ENCODE peak calls at places on chromosomes 11 and 22, in five cellular contexts. G is CD8-positive, alpha-beta T cell; L is CD4-positive, CD25-positive, alpha-beta regulatory T cell; B is upper lobe of right lung; C is thyroid gland. Q is an unnamed sample.

GRCh38 chr11:10067629-10068300 is 226.3 kb downstream of the SBF2 start:
- DNase-seq in G (no peak), L (no peak), B (no peak), C (no peak), Q (no peak)

GRCh38 chr22:44743247-44743646 is 9.1 kb upstream of the ARHGAP8 start:
- DNase-seq in G (no peak), L (no peak), B (no peak), C (no peak), Q (no peak)

GRCh38 chr11:131311746-131312145 is 58.7 kb upstream of the NTM start:
- DNase-seq in G (no peak), L (no peak), B (no peak), C (no peak), Q (no peak)

GRCh38 chr22:20154602-20155183 is 3.8 kb upstream of the CCDC188 start:
- DNase-seq in G (no peak), L (no peak), B (no peak), C (no peak), Q (no peak)

GRCh38 chr11:11351042-11351586 is 1.9 kb downstream of the CSNK2A3 start:
- DNase-seq in G (no peak), L (no peak), B (no peak), C (no peak), Q (no peak)

GRCh38 chr11:132228756-132229325 is 858.4 kb downstream of the NTM start:
- DNase-seq in G (no peak), L (no peak), B (no peak), C (no peak), Q (no peak)

GRCh38 chr11:100827934-100828661 is 141.0 kb downstream of the ARHGAP42 start:
- DNase-seq in G (no peak), L (no peak), B (no peak), C (peak; percentile 18), Q (no peak)

GRCh38 chr22:24985824-24986214 is 33.3 kb downstream of the KIAA1671 start:
- DNase-seq in G (no peak), L (peak; percentile 52), B (no peak), C (peak; percentile 36), Q (peak; percentile 75)

GRCh38 chr11:67027943-67028542 is 5.1 kb downstream of the SYT12 start:
- DNase-seq in G (no peak), L (no peak), B (no peak), C (no peak), Q (no peak)

GRCh38 chr11:100709233-100709999 is 22.3 kb downstream of the ARHGAP42 start:
- DNase-seq in G (no peak), L (no peak), B (no peak), C (no peak), Q (no peak)

GRCh38 chr11:71305451-71306125 is 53.2 kb upstream of the SHANK2 start:
- DNase-seq in G (no peak), L (no peak), B (peak; percentile 36), C (no peak), Q (no peak)

GRCh38 chr11:48122246-48122645 is 94.4 kb upstream of the OR4B1 start:
- DNase-seq in G (no peak), L (no peak), B (no peak), C (no peak), Q (no peak)

GRCh38 chr22:25488244-25489020 is 76.0 kb upstream of the GRK3 start:
- DNase-seq in G (no peak), L (no peak), B (peak; percentile 69), C (peak; percentile 96), Q (peak; percentile 69)

GRCh38 chr22:50274311-50274710 is 4.1 kb upstream of the MAPK11 start:
- DNase-seq in G (no peak), L (peak; percentile 58), B (no peak), C (peak; percentile 71), Q (peak; percentile 54)

GRCh38 chr11:119791047-119791446 is 62.0 kb upstream of the NECTIN1 start:
- DNase-seq in G (no peak), L (no peak), B (peak; percentile 47), C (no peak), Q (no peak)

GRCh38 chr11:120335596-120335927 is 651 bp upstream of the ARHGEF12 start:
- DNase-seq in G (no peak), L (no peak), B (no peak), C (peak; percentile 56), Q (no peak)

GRCh38 chr11:120805960-120806555 is 217.8 kb upstream of the TBCEL start:
- DNase-seq in G (no peak), L (no peak), B (no peak), C (no peak), Q (no peak)

GRCh38 chr11:133955091-133955846 is 1.5 kb downstream of the IGSF9B start:
- DNase-seq in G (peak; percentile 58), L (peak; percentile 46), B (no peak), C (peak; percentile 68), Q (peak; percentile 90)

GRCh38 chr22:30047364-30047738 is 32.9 kb upstream of the HORMAD2 start:
- DNase-seq in G (peak; percentile 42), L (peak; percentile 82), B (no peak), C (peak; percentile 26), Q (no peak)

GRCh38 chr11:48012051-48012391 is 31.7 kb downstream of the PTPRJ start:
- DNase-seq in G (peak; percentile 76), L (peak; percentile 71), B (no peak), C (no peak), Q (no peak)

GRCh38 chr11:88520391-88520790 is 182.9 kb upstream of the CTSC start:
- DNase-seq in G (no peak), L (no peak), B (no peak), C (no peak), Q (no peak)

GRCh38 chr22:50532824-50533344 is 3.1 kb upstream of the TYMP start:
- DNase-seq in G (no peak), L (no peak), B (no peak), C (no peak), Q (no peak)

GRCh38 chr22:29717789-29718188 is 2.0 kb upstream of the CABP7 start:
- DNase-seq in G (no peak), L (no peak), B (no peak), C (no peak), Q (no peak)

GRCh38 chr11:14614223-14614622 is 29.4 kb upstream of the PDE3B start:
- DNase-seq in G (no peak), L (no peak), B (no peak), C (no peak), Q (no peak)
- H3K4me1 ChIP-seq in G (peaks cover 6% of the 10 kb centered on the region), L (no peaks in the 10 kb centered on the region), B (no peaks in the 10 kb centered on the region), C (no peaks in the 10 kb centered on the region), Q (no peaks in the 10 kb centered on the region)

DNA sequence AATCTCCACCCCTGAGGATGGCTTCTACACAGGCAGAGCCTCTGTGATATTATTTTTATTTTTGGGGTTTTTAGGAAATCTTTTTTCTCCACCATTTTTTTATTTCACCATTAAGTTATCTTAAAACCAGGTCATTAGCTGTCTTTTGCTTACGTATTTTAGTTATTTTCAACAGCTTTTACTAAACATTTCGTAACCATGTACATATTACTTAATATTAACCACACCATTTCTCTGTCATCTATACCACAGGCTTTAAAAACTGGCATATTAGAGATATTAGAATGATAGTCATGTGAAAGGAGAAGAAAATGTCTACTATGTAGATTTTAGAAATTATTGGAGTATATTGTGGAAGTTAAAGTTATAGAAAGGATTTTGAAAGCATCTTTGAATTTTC is 37.4 kb downstream of the YAP1 start:
- DNase-seq in G (no peak), L (no peak), B (no peak), C (no peak), Q (no peak)
- H3K4me1 ChIP-seq in G (no peaks in the 10 kb centered on the region), L (no peaks in the 10 kb centered on the region), B (peaks cover 41% of the 10 kb centered on the region), C (peaks cover 36% of the 10 kb centered on the region), Q (peaks cover 5% of the 10 kb centered on the region)

GRCh38 chr11:45154276-45154675 is 7.8 kb downstream of the PRDM11 start:
- DNase-seq in G (no peak), L (no peak), B (no peak), C (no peak), Q (no peak)
- H3K4me1 ChIP-seq in G (no peaks in the 10 kb centered on the region), L (no peaks in the 10 kb centered on the region), B (peaks cover 12% of the 10 kb centered on the region), C (peaks cover 36% of the 10 kb centered on the region), Q (peaks cover 23% of the 10 kb centered on the region)

DNA sequence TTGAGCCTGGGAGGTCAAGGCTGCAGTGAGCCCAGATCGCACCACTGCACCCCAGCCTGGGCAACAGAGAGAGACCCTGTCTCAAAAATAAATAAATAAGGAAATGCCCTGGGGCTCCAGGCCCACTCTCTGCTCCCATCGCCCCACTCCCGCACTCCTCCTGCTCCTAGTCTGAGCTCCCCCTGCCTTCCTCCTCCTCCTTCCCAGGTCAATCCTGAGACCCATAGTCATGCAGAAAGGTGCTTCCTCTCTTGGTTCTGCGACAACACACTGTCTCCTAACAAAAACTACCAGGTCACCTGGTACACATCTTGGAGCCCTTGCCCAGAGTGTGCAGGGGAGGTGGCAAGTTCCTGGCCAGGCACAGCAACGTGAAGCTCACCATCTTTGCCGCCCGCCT is 6.9 kb upstream of the APOBEC3G start:
- DNase-seq in G (no peak), L (no peak), B (no peak), C (no peak), Q (no peak)
- H3K4me1 ChIP-seq in G (peaks cover 14% of the 10 kb centered on the region), L (peaks cover 7% of the 10 kb centered on the region), B (no peaks in the 10 kb centered on the region), C (no peaks in the 10 kb centered on the region), Q (no peaks in the 10 kb centered on the region)

DNA sequence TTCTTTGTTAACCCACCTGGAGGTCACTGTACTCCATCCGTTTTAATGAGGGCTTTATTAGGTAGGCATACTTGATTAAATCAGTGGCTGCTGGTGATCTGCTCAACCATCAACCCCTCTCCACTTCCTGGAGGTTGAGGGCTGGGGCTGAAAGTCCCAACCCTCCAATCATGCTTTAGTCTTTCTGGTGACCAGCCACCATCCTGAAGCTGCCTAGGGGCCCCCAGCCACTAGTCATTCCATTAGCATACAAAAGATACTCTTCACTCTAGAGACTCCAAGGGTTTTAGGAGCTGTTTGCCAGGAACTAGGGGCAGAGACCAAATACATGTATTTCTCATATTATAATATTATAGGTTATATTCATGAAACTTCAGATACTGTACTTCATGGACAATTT is 13.5 kb downstream of the DNAJC24 start:
- DNase-seq in G (no peak), L (no peak), B (no peak), C (no peak), Q (no peak)
- H3K4me1 ChIP-seq in G (peaks cover under 1% of the 10 kb centered on the region), L (no peaks in the 10 kb centered on the region), B (no peaks in the 10 kb centered on the region), C (no peaks in the 10 kb centered on the region), Q (no peaks in the 10 kb centered on the region)

Q was measured in right cardiac atrium.